ENCODE peak calls at places on chromosomes 1 and 21, in seven cellular contexts. J is head of caudate nucleus; L is CD8-positive, alpha-beta memory T cell; Y is activated CD4-positive, alpha-beta memory T cell treated with anti-CD3 and anti-CD28 coated beads, Interleukin-2, amount 10 ng/mL, durations not matched to agents 7 days and 5 days; E is body of pancreas; P is stimulated activated CD8-positive, alpha-beta memory T cell treated with anti-CD3 and anti-CD28 coated beads, Interleukin-4, amount 100 ng/mL, for 4 hours; N is C1 segment of cervical spinal cord. M is an unnamed sample.

GRCh38 chr1:61132176-61133047 is 50.1 kb downstream of the NFIA start:
- DNase-seq in Y (no peak), N (no peak), E (no peak), L (no peak), P (no peak), J (no peak), M (no peak)

GRCh38 chr1:161994153-161994814 is 29.4 kb downstream of the OLFML2B start:
- DNase-seq in L (no peak), Y (no peak), N (no peak), J (peak), E (no peak), P (no peak), M (no peak)

GRCh38 chr21:37849703-37850102 is 66.6 kb downstream of the KCNJ6 start:
- DNase-seq in N (no peak), Y (no peak), L (no peak), E (no peak), J (no peak), P (no peak), M (no peak)

GRCh38 chr1:246428542-246429308 is 78.4 kb downstream of the SMYD3 start:
- DNase-seq in N (no peak), P (no peak), E (no peak), Y (peak), J (peak), L (no peak), M (no peak)

GRCh38 chr1:114597949-114598348 is 16.5 kb upstream of the BCAS2 start:
- DNase-seq in E (no peak), J (no peak), L (no peak), Y (no peak), P (no peak), N (no peak), M (no peak)

GRCh38 chr1:230760360-230760827 is 13.2 kb downstream of the CAPN9 start:
- DNase-seq in Y (no peak), L (no peak), N (no peak), P (no peak), J (no peak), E (no peak), M (no peak)

GRCh38 chr1:185559684-185560310 is 174.4 kb upstream of the HMCN1 start:
- DNase-seq in L (peak), E (peak), P (no peak), Y (peak), J (peak), N (no peak), M (no peak)

GRCh38 chr1:30757196-30757949 is at the start of gene LAPTM5:
- DNase-seq in Y (peak), L (peak), E (peak), P (no peak), N (no peak), J (peak), M (no peak)

GRCh38 chr1:41355356-41355755 is 5.9 kb upstream of the FOXO6 start:
- DNase-seq in E (no peak), J (no peak), Y (peak), L (no peak), P (no peak), N (no peak), M (no peak)

GRCh38 chr21:41011968-41012367 is 156.0 kb upstream of the BACE2 start:
- DNase-seq in J (no peak), N (no peak), P (no peak), L (no peak), Y (no peak), E (no peak), M (no peak)

GRCh38 chr1:177948336-177948972 is 21.4 kb downstream of the SEC16B start:
- DNase-seq in Y (no peak), P (no peak), E (peak), N (peak), J (peak), L (no peak), M (peak)

GRCh38 chr21:45574081-45574501 is 31.9 kb upstream of the SLC19A1 start:
- DNase-seq in J (no peak), N (no peak), P (no peak), L (no peak), E (no peak), Y (no peak), M (peak)

GRCh38 chr1:93758842-93759515 is 77.3 kb upstream of the BCAR3 start:
- DNase-seq in P (no peak), N (no peak), E (no peak), J (no peak), L (no peak), Y (peak), M (no peak)

GRCh38 chr1:112981461-112982233 is 25.7 kb upstream of the SLC16A1 start:
- DNase-seq in Y (no peak), N (no peak), E (no peak), J (no peak), L (no peak), P (no peak), M (no peak)

GRCh38 chr1:219533280-219533679 is 79.6 kb downstream of the ZC3H11B start:
- DNase-seq in N (no peak), L (no peak), Y (no peak), J (no peak), P (no peak), E (peak), M (no peak)

GRCh38 chr1:112790920-112791722 is 76.0 kb upstream of the PPM1J start:
- DNase-seq in L (no peak), N (no peak), J (no peak), Y (no peak), P (no peak), E (no peak), M (no peak)

GRCh38 chr1:153534933-153535663 is 693 bp downstream of the S100A6 start:
- DNase-seq in J (no peak), E (peak), Y (peak), N (peak), P (no peak), L (peak), M (peak)

GRCh38 chr1:199010492-199010891 is 371.7 kb downstream of the PTPRC start:
- DNase-seq in L (no peak), Y (no peak), N (no peak), P (no peak), J (no peak), E (no peak), M (no peak)

GRCh38 chr21:28229811-28230210 is 762.9 kb downstream of the LTN1 start:
- DNase-seq in E (no peak), L (no peak), J (no peak), P (no peak), Y (no peak), N (no peak), M (no peak)

GRCh38 chr1:82597620-82598019 is 796.9 kb downstream of the ADGRL2 start:
- DNase-seq in N (no peak), P (no peak), Y (no peak), E (no peak), L (no peak), J (no peak), M (no peak)

GRCh38 chr1:164683235-164683634 is 124.3 kb downstream of the PBX1 start:
- DNase-seq in P (no peak), Y (no peak), E (peak), J (no peak), L (no peak), N (no peak), M (no peak)

GRCh38 chr1:18871401-18872070 is 12.1 kb upstream of the TAS1R2 start:
- DNase-seq in P (no peak), J (no peak), E (no peak), N (no peak), L (no peak), Y (no peak), M (no peak)

GRCh38 chr1:15066191-15066590 is 87.4 kb upstream of the TMEM51 start:
- DNase-seq in P (no peak), N (no peak), L (no peak), Y (no peak), J (no peak), E (no peak), M (no peak)

GRCh38 chr1:208880433-208881100 is 636.4 kb upstream of the PLXNA2 start:
- DNase-seq in N (no peak), Y (no peak), L (no peak), J (no peak), P (no peak), E (no peak), M (peak)

GRCh38 chr1:184199036-184199796 is 147.7 kb downstream of the TSEN15 start:
- DNase-seq in L (no peak), J (no peak), N (no peak), P (no peak), E (no peak), Y (no peak), M (no peak)

GRCh38 chr1:156502749-156503671 is 2.4 kb upstream of the MEF2D start:
- DNase-seq in N (peak), Y (no peak), J (no peak), E (peak), P (no peak), L (no peak), M (peak)

GRCh38 chr1:7810395-7810794 is 26.3 kb downstream of the PER3 start:
- DNase-seq in N (no peak), J (no peak), P (no peak), Y (peak), E (no peak), L (no peak), M (no peak)

GRCh38 chr1:94257451-94257850 is 20.1 kb upstream of the ARHGAP29 start:
- DNase-seq in L (no peak), N (no peak), E (no peak), Y (no peak), J (no peak), P (no peak), M (no peak)

GRCh38 chr1:1068374-1069060 is 5.6 kb downstream of the RNF223 start:
- DNase-seq in L (peak), P (no peak), E (peak), N (no peak), J (no peak), Y (peak), M (no peak)

GRCh38 chr1:160636547-160636946 is 10.3 kb downstream of the SLAMF1 start:
- DNase-seq in E (no peak), N (no peak), J (no peak), L (no peak), P (no peak), Y (no peak), M (no peak)

GRCh38 chr1:37989381-37989930 is 366 bp downstream of the SF3A3 start:
- DNase-seq in P (no peak), Y (peak), L (no peak), E (peak), N (peak), J (no peak), M (no peak)

GRCh38 chr1:174160109-174160473 is 771 bp downstream of the RABGAP1L start:
- DNase-seq in E (peak), J (peak), L (no peak), N (peak), Y (no peak), P (no peak), M (no peak)

GRCh38 chr1:88685239-88685604 is 1.1 kb downstream of the PKN2 start:
- DNase-seq in J (no peak), P (no peak), N (no peak), L (no peak), Y (no peak), E (no peak), M (no peak)

GRCh38 chr1:44154665-44155064 is 13.2 kb upstream of the KLF18 start:
- DNase-seq in P (no peak), Y (no peak), E (no peak), L (no peak), J (no peak), N (no peak), M (no peak)

GRCh38 chr1:197200468-197200899 is 54.0 kb upstream of the ASPM start:
- DNase-seq in N (peak), J (no peak), E (no peak), L (no peak), P (no peak), Y (peak), M (no peak)

GRCh38 chr1:180178511-180179161 is 24.0 kb downstream of the QSOX1 start:
- DNase-seq in L (peak), N (peak), E (peak), Y (peak), P (peak), J (peak), M (no peak)